ENCODE peak calls at places on chromosomes 12 and 14, in seven cellular contexts. W is stimulated activated CD4-positive, alpha-beta T cell treated with anti-CD3 and anti-CD28 coated beads, Interleukin-2, amount 100 ng/mL, for 24 hours; O is activated T-helper 9 cell treated with anti-CD3 and anti-CD28 coated beads, Interleukin-2, amount 50 U/mL, for 16 hours; C is IMR-90; X is AG08395; Y is activated gamma-delta T cell treated with Interleukin-2 at 50 U/mL for 16 hours; U is SW480. J is an unnamed sample.
A peak's percentile ranks its signal among the peaks of the same experiment; 100 is the strongest.

GRCh38 chr14:100605706-100606686 is 18.8 kb upstream of the BEGAIN start:
- DNase-seq in W (no peak), O (no peak), C (peak; percentile 18), X (no peak), Y (no peak), U (no peak), J (no peak)

GRCh38 chr14:99644723-99645544 is at the start of gene HHIPL1:
- DNase-seq in W (no peak), O (no peak), C (peak; percentile 17), X (peak; percentile 50), Y (no peak), U (no peak), J (no peak)

GRCh38 chr12:1661553-1662335 is 29.1 kb upstream of the ADIPOR2 start:
- DNase-seq in W (peak; percentile 83), O (peak; percentile 73), C (peak; percentile 82), X (peak; percentile 94), Y (peak; percentile 75), U (peak; percentile 98), J (no peak)

GRCh38 chr12:4562034-4562657 is at the start of gene DYRK4:
- DNase-seq in W (peak; percentile 27), O (no peak), C (peak; percentile 60), X (peak; percentile 82), Y (no peak), U (peak; percentile 91), J (no peak)

GRCh38 chr12:100346660-100347059 is 10.2 kb upstream of the SLC17A8 start:
- DNase-seq in W (no peak), O (no peak), C (peak; percentile 39), X (no peak), Y (no peak), U (peak; percentile 4), J (no peak)

GRCh38 chr14:73712540-73713141 is 1.5 kb downstream of the PNMA1 start:
- DNase-seq in W (peak; percentile 61), O (no peak), C (peak; percentile 27), X (peak; percentile 12), Y (no peak), U (no peak), J (no peak)

GRCh38 chr12:108173892-108174291 is 44.8 kb downstream of the WSCD2 start:
- DNase-seq in W (no peak), O (no peak), C (no peak), X (no peak), Y (no peak), U (no peak), J (no peak)

GRCh38 chr12:23771230-23771949 is 178.1 kb downstream of the SOX5 start:
- DNase-seq in W (no peak), O (no peak), C (no peak), X (no peak), Y (no peak), U (no peak), J (no peak)

GRCh38 chr12:40325349-40325960 is 100.7 kb downstream of the LRRK2 start:
- DNase-seq in W (no peak), O (no peak), C (peak; percentile 4), X (peak; percentile 14), Y (no peak), U (peak; percentile 49), J (no peak)

GRCh38 chr12:12985817-12986408 is 14.2 kb downstream of the HEBP1 start:
- DNase-seq in W (peak; percentile 18), O (no peak), C (peak; percentile 17), X (peak; percentile 16), Y (no peak), U (peak; percentile 39), J (no peak)

GRCh38 chr12:128387811-128388422 is 120.9 kb downstream of the TMEM132C start:
- DNase-seq in W (peak; percentile 39), O (no peak), C (no peak), X (no peak), Y (peak; percentile 18), U (peak; percentile 31), J (no peak)

GRCh38 chr14:105196228-105196960 is 15.3 kb upstream of the NUDT14 start:
- DNase-seq in W (no peak), O (no peak), C (no peak), X (no peak), Y (no peak), U (no peak), J (no peak)

GRCh38 chr14:103576371-103577024 is 13.7 kb downstream of the COA8 start:
- DNase-seq in W (no peak), O (no peak), C (peak; percentile 80), X (peak; percentile 96), Y (no peak), U (peak; percentile 82), J (no peak)